ENCODE peak calls at places on chromosomes 12 and 14, in nine cellular contexts. One of them, this sample, is unnamed.

GRCh38 chr14:45486599-45486998 is 233.6 kb upstream of the MIS18BP1 start:
- DNase-seq in A549: no peak
- DNase-seq in Peyer's patch: no peak
- DNase-seq in prostate gland: no peak
- DNase-seq in IMR-90: no peak
- DNase-seq in heart left ventricle: no peak
- DNase-seq in sigmoid colon: no peak
- DNase-seq in breast epithelium: no peak
- DNase-seq in NB4: no peak
- DNase-seq in this sample: no peak

GRCh38 chr14:63952933-63953437 is 100.2 kb downstream of the SYNE2 start:
- DNase-seq in A549: no peak
- DNase-seq in Peyer's patch: no peak
- DNase-seq in prostate gland: no peak
- DNase-seq in IMR-90: peak; percentile 37
- DNase-seq in heart left ventricle: no peak
- DNase-seq in sigmoid colon: no peak
- DNase-seq in breast epithelium: no peak
- DNase-seq in NB4: no peak
- DNase-seq in this sample: no peak

GRCh38 chr12:31749024-31749704 is 20.3 kb upstream of the AMN1 start:
- DNase-seq in A549: peak; percentile 100
- DNase-seq in Peyer's patch: peak; percentile 91
- DNase-seq in prostate gland: peak; percentile 94
- DNase-seq in IMR-90: peak; percentile 98
- DNase-seq in heart left ventricle: peak; percentile 55
- DNase-seq in sigmoid colon: no peak
- DNase-seq in breast epithelium: peak; percentile 75
- DNase-seq in NB4: peak; percentile 99
- DNase-seq in this sample: peak; percentile 37

GRCh38 chr14:51929920-51930682 is 59.2 kb upstream of the RTRAF start:
- DNase-seq in A549: no peak
- DNase-seq in Peyer's patch: no peak
- DNase-seq in prostate gland: no peak
- DNase-seq in IMR-90: peak; percentile 14
- DNase-seq in heart left ventricle: no peak
- DNase-seq in sigmoid colon: no peak
- DNase-seq in breast epithelium: no peak
- DNase-seq in NB4: no peak
- DNase-seq in this sample: no peak

GRCh38 chr14:51527073-51527472 is 124.6 kb upstream of the FRMD6 start:
- DNase-seq in A549: no peak
- DNase-seq in Peyer's patch: no peak
- DNase-seq in prostate gland: no peak
- DNase-seq in IMR-90: peak; percentile 86
- DNase-seq in heart left ventricle: no peak
- DNase-seq in sigmoid colon: no peak
- DNase-seq in breast epithelium: no peak
- DNase-seq in NB4: no peak
- DNase-seq in this sample: no peak

GRCh38 chr12:127125607-127126259 is 1141.2 kb upstream of the TMEM132C start:
- DNase-seq in A549: peak; percentile 95
- DNase-seq in Peyer's patch: peak; percentile 49
- DNase-seq in prostate gland: no peak
- DNase-seq in IMR-90: peak; percentile 70
- DNase-seq in heart left ventricle: no peak
- DNase-seq in sigmoid colon: no peak
- DNase-seq in breast epithelium: no peak
- DNase-seq in NB4: no peak
- DNase-seq in this sample: no peak

GRCh38 chr14:50452285-50452684 is 55.6 kb upstream of the CDKL1 start:
- DNase-seq in A549: no peak
- DNase-seq in Peyer's patch: no peak
- DNase-seq in prostate gland: no peak
- DNase-seq in IMR-90: peak; percentile 31
- DNase-seq in heart left ventricle: no peak
- DNase-seq in sigmoid colon: no peak
- DNase-seq in breast epithelium: no peak
- DNase-seq in NB4: no peak
- DNase-seq in this sample: no peak

GRCh38 chr12:126932156-126932555 is 1334.8 kb upstream of the TMEM132C start:
- DNase-seq in A549: no peak
- DNase-seq in Peyer's patch: no peak
- DNase-seq in prostate gland: no peak
- DNase-seq in IMR-90: no peak
- DNase-seq in heart left ventricle: no peak
- DNase-seq in sigmoid colon: no peak
- DNase-seq in breast epithelium: no peak
- DNase-seq in NB4: no peak
- DNase-seq in this sample: no peak

GRCh38 chr12:112664569-112664968 is 127.0 kb upstream of the RPH3A start:
- DNase-seq in A549: peak; percentile 24
- DNase-seq in Peyer's patch: no peak
- DNase-seq in prostate gland: no peak
- DNase-seq in IMR-90: no peak
- DNase-seq in heart left ventricle: no peak
- DNase-seq in sigmoid colon: no peak
- DNase-seq in breast epithelium: no peak
- DNase-seq in NB4: peak; percentile 59
- DNase-seq in this sample: no peak

GRCh38 chr14:44589180-44589579 is 82.1 kb upstream of the FSCB start:
- DNase-seq in A549: no peak
- DNase-seq in Peyer's patch: no peak
- DNase-seq in prostate gland: no peak
- DNase-seq in IMR-90: no peak
- DNase-seq in heart left ventricle: no peak
- DNase-seq in sigmoid colon: no peak
- DNase-seq in breast epithelium: no peak
- DNase-seq in NB4: no peak
- DNase-seq in this sample: no peak

GRCh38 chr12:75589801-75590200 is 78.4 kb upstream of the KRR1 start:
- DNase-seq in A549: no peak
- DNase-seq in Peyer's patch: no peak
- DNase-seq in prostate gland: no peak
- DNase-seq in IMR-90: no peak
- DNase-seq in heart left ventricle: no peak
- DNase-seq in sigmoid colon: no peak
- DNase-seq in breast epithelium: no peak
- DNase-seq in NB4: no peak
- DNase-seq in this sample: no peak

GRCh38 chr12:32761716-32762115 is 6.0 kb upstream of the YARS2 start:
- DNase-seq in A549: no peak
- DNase-seq in Peyer's patch: no peak
- DNase-seq in prostate gland: no peak
- DNase-seq in IMR-90: no peak
- DNase-seq in heart left ventricle: no peak
- DNase-seq in sigmoid colon: no peak
- DNase-seq in breast epithelium: no peak
- DNase-seq in NB4: peak; percentile 73
- DNase-seq in this sample: no peak

GRCh38 chr14:83085725-83086124 is 1552.1 kb upstream of the SEL1L start:
- DNase-seq in A549: no peak
- DNase-seq in Peyer's patch: no peak
- DNase-seq in prostate gland: no peak
- DNase-seq in IMR-90: peak; percentile 21
- DNase-seq in heart left ventricle: no peak
- DNase-seq in sigmoid colon: no peak
- DNase-seq in breast epithelium: no peak
- DNase-seq in NB4: no peak
- DNase-seq in this sample: no peak

GRCh38 chr14:83085141-83085540 is 1551.5 kb upstream of the SEL1L start:
- DNase-seq in A549: no peak
- DNase-seq in Peyer's patch: no peak
- DNase-seq in prostate gland: no peak
- DNase-seq in IMR-90: peak; percentile 13
- DNase-seq in heart left ventricle: no peak
- DNase-seq in sigmoid colon: no peak
- DNase-seq in breast epithelium: no peak
- DNase-seq in NB4: peak; percentile 7
- DNase-seq in this sample: no peak
- TF ChIP-seq POLR2A in A549: no peak
- TF ChIP-seq POLR2A in Peyer's patch: no peak
- TF ChIP-seq POLR2A in prostate gland: no peak
- TF ChIP-seq POLR2A in IMR-90: no peak
- TF ChIP-seq POLR2A in heart left ventricle: no peak
- TF ChIP-seq POLR2A in sigmoid colon: no peak
- TF ChIP-seq POLR2A in breast epithelium: no peak
- TF ChIP-seq POLR2A in NB4: no peak
- TF ChIP-seq POLR2A in this sample: no peak

DNA sequence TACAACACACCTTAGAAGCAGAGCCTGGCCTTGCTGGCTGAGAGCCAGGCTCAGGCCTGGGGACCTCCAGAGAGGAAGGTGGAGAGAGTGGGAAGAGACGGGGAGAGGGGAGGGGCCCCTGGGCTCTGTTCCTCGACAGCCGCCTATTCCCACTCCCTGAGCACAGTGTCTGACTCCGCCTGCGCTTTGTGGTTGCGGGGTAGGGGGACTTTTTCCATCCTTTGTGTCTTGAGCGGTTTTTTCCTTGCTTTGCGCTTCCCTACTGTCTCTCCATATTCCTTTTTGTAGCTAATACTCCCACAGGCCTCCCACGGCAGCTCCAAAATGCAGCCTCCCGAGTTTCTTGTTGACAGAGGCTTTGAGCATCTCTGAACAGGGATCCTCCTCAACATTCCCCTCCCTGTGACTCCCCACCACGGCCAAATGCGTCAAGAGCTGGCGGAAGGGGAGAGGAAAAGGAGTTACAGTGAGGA is 4.0 kb upstream of the KCNH3 start:
- DNase-seq in A549: no peak
- DNase-seq in Peyer's patch: no peak
- DNase-seq in prostate gland: no peak
- DNase-seq in IMR-90: no peak
- DNase-seq in heart left ventricle: no peak
- DNase-seq in sigmoid colon: peak; percentile 37
- DNase-seq in breast epithelium: no peak
- DNase-seq in NB4: no peak
- DNase-seq in this sample: no peak
- TF ChIP-seq POLR2A in A549: no peak
- TF ChIP-seq POLR2A in Peyer's patch: no peak
- TF ChIP-seq POLR2A in prostate gland: no peak
- TF ChIP-seq POLR2A in IMR-90: no peak
- TF ChIP-seq POLR2A in heart left ventricle: no peak
- TF ChIP-seq POLR2A in sigmoid colon: no peak
- TF ChIP-seq POLR2A in breast epithelium: no peak
- TF ChIP-seq POLR2A in NB4: no peak
- TF ChIP-seq POLR2A in this sample: no peak

GRCh38 chr12:102182635-102183034 is 15.0 kb downstream of the PMCH start:
- DNase-seq in A549: no peak
- DNase-seq in Peyer's patch: no peak
- DNase-seq in prostate gland: no peak
- DNase-seq in IMR-90: no peak
- DNase-seq in heart left ventricle: no peak
- DNase-seq in sigmoid colon: no peak
- DNase-seq in breast epithelium: no peak
- DNase-seq in NB4: peak; percentile 8
- DNase-seq in this sample: no peak
- TF ChIP-seq POLR2A in A549: no peak
- TF ChIP-seq POLR2A in Peyer's patch: no peak
- TF ChIP-seq POLR2A in prostate gland: no peak
- TF ChIP-seq POLR2A in IMR-90: no peak
- TF ChIP-seq POLR2A in heart left ventricle: no peak
- TF ChIP-seq POLR2A in sigmoid colon: no peak
- TF ChIP-seq POLR2A in breast epithelium: no peak
- TF ChIP-seq POLR2A in NB4: no peak
- TF ChIP-seq POLR2A in this sample: no peak

GRCh38 chr14:37583358-37584210 is 11.5 kb downstream of the FOXA1 start:
- DNase-seq in A549: peak; percentile 55
- DNase-seq in Peyer's patch: peak; percentile 56
- DNase-seq in prostate gland: peak; percentile 74
- DNase-seq in IMR-90: no peak
- DNase-seq in heart left ventricle: no peak
- DNase-seq in sigmoid colon: no peak
- DNase-seq in breast epithelium: peak; percentile 66
- DNase-seq in NB4: no peak
- DNase-seq in this sample: no peak
- TF ChIP-seq POLR2A in A549: peak; percentile 25
- TF ChIP-seq POLR2A in Peyer's patch: no peak
- TF ChIP-seq POLR2A in prostate gland: peak; percentile 43
- TF ChIP-seq POLR2A in IMR-90: no peak
- TF ChIP-seq POLR2A in heart left ventricle: no peak
- TF ChIP-seq POLR2A in sigmoid colon: no peak
- TF ChIP-seq POLR2A in breast epithelium: no peak
- TF ChIP-seq POLR2A in NB4: no peak
- TF ChIP-seq POLR2A in this sample: no peak

DNA sequence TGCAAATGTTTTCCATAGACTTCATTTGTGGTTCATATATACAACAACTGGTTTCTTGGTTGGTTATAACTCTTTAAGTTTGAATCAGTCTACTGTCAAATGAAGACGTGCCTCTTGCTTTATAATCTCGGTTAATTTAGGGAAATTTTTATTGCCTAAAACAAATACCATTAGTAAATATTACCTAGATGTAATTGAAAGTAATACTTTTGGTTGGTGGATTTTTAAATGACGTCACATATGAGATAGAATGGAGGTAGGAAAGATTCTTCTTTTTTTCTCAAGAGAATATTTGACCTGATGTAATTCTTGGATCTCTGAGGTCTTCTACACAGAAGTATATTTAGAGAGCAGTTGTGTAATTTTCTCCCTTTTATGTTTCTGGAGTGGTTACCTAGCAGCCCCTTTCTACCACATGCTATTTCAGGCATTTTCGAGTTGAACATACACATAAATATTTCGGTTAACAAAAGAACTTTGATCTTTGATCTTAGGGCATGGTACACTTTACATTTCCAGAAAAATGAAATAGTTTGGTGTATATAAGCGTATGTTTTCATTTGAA is 1.7 kb downstream of the ATF7IP start:
- DNase-seq in A549: peak; percentile 19
- DNase-seq in Peyer's patch: no peak
- DNase-seq in prostate gland: no peak
- DNase-seq in IMR-90: peak; percentile 32
- DNase-seq in heart left ventricle: no peak
- DNase-seq in sigmoid colon: no peak
- DNase-seq in breast epithelium: no peak
- DNase-seq in NB4: peak; percentile 65
- DNase-seq in this sample: no peak
- TF ChIP-seq POLR2A in A549: no peak
- TF ChIP-seq POLR2A in Peyer's patch: no peak
- TF ChIP-seq POLR2A in prostate gland: no peak
- TF ChIP-seq POLR2A in IMR-90: no peak
- TF ChIP-seq POLR2A in heart left ventricle: no peak
- TF ChIP-seq POLR2A in sigmoid colon: no peak
- TF ChIP-seq POLR2A in breast epithelium: no peak
- TF ChIP-seq POLR2A in NB4: no peak
- TF ChIP-seq POLR2A in this sample: peak; percentile 81